ENCODE peak calls at places on chromosomes 6 and 20, in eight cellular contexts. F is body of pancreas, L is transverse colon, Q is Peyer's patch, M is K562, C is HepG2, Z is GM12892, T is heart left ventricle. U is an unnamed sample.

GRCh38 chr6:56803594-56803993 is 151.3 kb upstream of the BEND6 start:
- DNase-seq in F (no peak), L (no peak), Q (no peak), M (no peak), C (no peak), Z (no peak), T (no peak), U (no peak)

GRCh38 chr6:40395066-40395697 is 192.0 kb downstream of the LRFN2 start:
- DNase-seq in F (peak; percentile 53), L (no peak), Q (no peak), M (no peak), C (no peak), Z (no peak), T (no peak), U (peak; percentile 49)

GRCh38 chr6:123829302-123829953 is 25.8 kb downstream of the NKAIN2 start:
- DNase-seq in F (no peak), L (no peak), Q (no peak), M (no peak), C (no peak), Z (no peak), T (no peak), U (no peak)

GRCh38 chr6:100188754-100189153 is 194.7 kb upstream of the MCHR2 start:
- DNase-seq in F (no peak), L (no peak), Q (no peak), M (no peak), C (no peak), Z (no peak), T (no peak), U (no peak)

GRCh38 chr20:44021900-44022299 is 107.2 kb downstream of the TOX2 start:
- DNase-seq in F (no peak), L (no peak), Q (no peak), M (no peak), C (no peak), Z (no peak), T (no peak), U (no peak)

GRCh38 chr6:89044988-89045387 is 35.6 kb upstream of the PNRC1 start:
- DNase-seq in F (peak; percentile 40), L (no peak), Q (no peak), M (no peak), C (no peak), Z (no peak), T (peak; percentile 33), U (no peak)

GRCh38 chr6:140043357-140043756 is 668.9 kb upstream of the CITED2 start:
- DNase-seq in F (no peak), L (no peak), Q (no peak), M (no peak), C (no peak), Z (no peak), T (no peak), U (no peak)

GRCh38 chr6:13615802-13616140 is 636 bp downstream of the NOL7 start:
- DNase-seq in F (peak; percentile 38), L (peak; percentile 63), Q (peak; percentile 76), M (peak; percentile 41), C (no peak), Z (no peak), T (peak; percentile 53), U (peak; percentile 91)

GRCh38 chr6:79946242-79946641 is 1.1 kb downstream of the ELOVL4 start:
- DNase-seq in F (no peak), L (no peak), Q (no peak), M (no peak), C (peak; percentile 25), Z (no peak), T (no peak), U (no peak)

GRCh38 chr6:87724994-87725811 is 23.2 kb upstream of the AKIRIN2 start:
- DNase-seq in F (no peak), L (no peak), Q (no peak), M (no peak), C (no peak), Z (no peak), T (no peak), U (no peak)

GRCh38 chr6:104591573-104592334 is 268.0 kb downstream of the HACE1 start:
- DNase-seq in F (peak; percentile 5), L (no peak), Q (no peak), M (no peak), C (no peak), Z (no peak), T (no peak), U (no peak)

GRCh38 chr6:156348376-156348775 is 428.8 kb upstream of the ARID1B start:
- DNase-seq in F (no peak), L (no peak), Q (no peak), M (no peak), C (no peak), Z (no peak), T (no peak), U (peak; percentile 17)

GRCh38 chr6:156109713-156110112 is 654.1 kb upstream of the NOX3 start:
- DNase-seq in F (no peak), L (no peak), Q (no peak), M (no peak), C (no peak), Z (no peak), T (no peak), U (no peak)

GRCh38 chr20:8534368-8534767 is 402.3 kb downstream of the PLCB1 start:
- DNase-seq in F (no peak), L (no peak), Q (no peak), M (no peak), C (no peak), Z (no peak), T (no peak), U (no peak)

GRCh38 chr20:47440857-47441773 is 60.6 kb upstream of the NCOA3 start:
- DNase-seq in F (no peak), L (no peak), Q (no peak), M (no peak), C (peak; percentile 45), Z (no peak), T (no peak), U (no peak)

GRCh38 chr6:52325695-52326471 is 36.1 kb upstream of the PAQR8 start:
- DNase-seq in F (no peak), L (peak; percentile 61), Q (peak; percentile 76), M (no peak), C (peak; percentile 98), Z (no peak), T (no peak), U (no peak)

GRCh38 chr6:53281518-53282215 is 67.1 kb downstream of the ELOVL5 start:
- DNase-seq in F (no peak), L (no peak), Q (no peak), M (no peak), C (no peak), Z (no peak), T (no peak), U (no peak)

GRCh38 chr6:36755435-36756348 is 58.1 kb downstream of the RAB44 start:
- DNase-seq in F (peak; percentile 25), L (peak; percentile 52), Q (peak; percentile 73), M (no peak), C (peak; percentile 40), Z (no peak), T (no peak), U (no peak)
- TF ChIP-seq POLR2A in F (no peak), L (no peak), Q (no peak), M (no peak), C (no peak), Z (peak; percentile 65), T (no peak), U (no peak)

GRCh38 chr6:151091571-151091970 is 148.2 kb upstream of the AKAP12 start:
- DNase-seq in F (no peak), L (no peak), Q (no peak), M (no peak), C (no peak), Z (no peak), T (no peak), U (no peak)
- TF ChIP-seq POLR2A in F (no peak), L (no peak), Q (no peak), M (no peak), C (no peak), Z (no peak), T (no peak), U (no peak)

GRCh38 chr6:692858-693736 is at the start of gene EXOC2:
- DNase-seq in F (peak; percentile 85), L (peak; percentile 87), Q (peak; percentile 92), M (peak; percentile 93), C (peak; percentile 78), Z (peak; percentile 81), T (peak; percentile 88), U (peak; percentile 94)
- TF ChIP-seq POLR2A in F (peak; percentile 82), L (peak; percentile 77), Q (peak; percentile 64), M (peak; percentile 81), C (peak; percentile 82), Z (peak; percentile 80), T (peak; percentile 63), U (no peak)

GRCh38 chr6:131951576-131952230 is 531 bp upstream of the CCN2 start:
- DNase-seq in F (no peak), L (no peak), Q (no peak), M (no peak), C (no peak), Z (no peak), T (no peak), U (no peak)

GRCh38 chr6:131948692-131949614 is 2.2 kb downstream of the CCN2 start:
- DNase-seq in F (peak; percentile 7), L (no peak), Q (no peak), M (no peak), C (peak; percentile 67), Z (no peak), T (no peak), U (no peak)

GRCh38 chr6:131949615-131949908 is 1.6 kb downstream of the CCN2 start:
- DNase-seq in F (no peak), L (no peak), Q (no peak), M (no peak), C (no peak), Z (no peak), T (no peak), U (no peak)

GRCh38 chr6:131949909-131950766 is 1.0 kb downstream of the CCN2 start:
- DNase-seq in F (peak; percentile 83), L (peak; percentile 83), Q (peak; percentile 81), M (no peak), C (peak; percentile 75), Z (peak; percentile 15), T (peak; percentile 71), U (peak; percentile 56)

DNA sequence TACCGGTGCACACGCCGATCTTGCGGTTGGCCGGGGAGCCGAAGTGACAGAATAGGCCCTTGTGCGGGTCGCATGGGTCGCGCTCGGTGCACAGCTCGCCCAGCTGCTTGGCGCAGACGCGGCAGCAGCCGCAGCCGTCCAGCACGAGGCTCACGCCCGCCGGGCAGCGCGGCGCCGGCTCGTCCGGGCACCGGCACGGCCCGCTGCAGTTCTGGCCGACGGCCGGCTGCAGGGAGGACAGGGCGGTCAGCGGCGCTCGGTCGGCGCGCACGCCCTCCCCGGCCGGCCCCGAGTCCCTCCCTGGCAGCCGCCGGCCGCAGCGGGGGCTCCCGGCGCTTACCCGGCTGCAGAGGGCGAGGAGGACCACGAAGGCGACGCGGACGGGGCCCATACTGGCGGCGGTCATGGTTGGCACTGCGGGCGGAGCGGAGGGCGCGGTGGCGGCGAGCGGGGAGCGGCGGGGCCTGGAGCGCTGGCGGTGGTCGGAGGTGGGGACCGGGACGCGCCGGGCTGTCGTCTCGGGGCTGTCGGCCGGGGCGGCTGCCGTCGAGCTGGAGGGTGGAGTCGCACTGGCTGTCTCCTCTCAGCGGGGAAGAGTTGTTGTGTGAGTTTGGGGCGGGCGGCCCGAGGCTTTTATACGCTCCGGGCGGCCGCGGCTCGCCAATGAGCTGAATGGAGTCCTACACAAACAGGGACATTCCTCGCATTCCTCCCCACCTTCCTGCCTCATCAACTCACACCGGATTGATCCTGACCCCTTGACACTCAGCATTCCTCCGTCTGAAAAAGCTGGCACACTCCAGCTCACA is at the start of gene CCN2:
- DNase-seq in F (peak; percentile 85), L (peak; percentile 84), Q (peak; percentile 81), M (no peak), C (peak; percentile 100), Z (peak; percentile 16), T (peak; percentile 85), U (peak; percentile 82)
- TF ChIP-seq POLR2A in F (peak; percentile 97), L (peak; percentile 88), Q (peak; percentile 75), M (no peak), C (peak; percentile 98), Z (no peak), T (peak; percentile 88), U (no peak)